ENCODE peak calls at places on chromosomes 7 and 10, in seven cellular contexts. O is HCT116, H is fibroblast of lung, E is IMR-90, K is endodermal cell, V is kidney, R is MM.1S. B is an unnamed sample. For H3K4me1 and H3K36me3, the result is how much of the 10 kb centered on the place peaks cover.

GRCh38 chr7:29177963-29178612 is 16.5 kb upstream of the CHN2 start:
- DNase-seq in O (no peak), H (peak), E (no peak), K (no peak), V (peak), R (no peak), B (no peak)

GRCh38 chr10:102342958-102343357 is 52.5 kb upstream of the NFKB2 start:
- DNase-seq in O (no peak), H (peak), E (peak), K (no peak), V (no peak), R (no peak), B (peak)

GRCh38 chr10:117240730-117241529 is at the start of gene SLC18A2:
- DNase-seq in O (no peak), H (no peak), E (no peak), K (peak), V (peak), R (no peak), B (no peak)

GRCh38 chr10:124999433-125000365 is 57.8 kb downstream of the ZRANB1 start:
- DNase-seq in O (no peak), H (peak), E (peak), K (peak), V (peak), R (no peak), B (peak)

GRCh38 chr10:102511562-102512274 is 7.9 kb downstream of the SUFU start:
- DNase-seq in O (no peak), H (no peak), E (no peak), K (no peak), V (no peak), R (peak), B (no peak)

GRCh38 chr7:32204361-32205018 is 134.3 kb upstream of the PDE1C start:
- DNase-seq in O (peak), H (peak), E (peak), K (peak), V (no peak), R (peak), B (peak)

GRCh38 chr7:137618748-137619147 is 228.0 kb downstream of the DGKI start:
- DNase-seq in O (no peak), H (no peak), E (peak), K (no peak), V (no peak), R (no peak), B (no peak)

GRCh38 chr7:108452707-108453106 is 3.5 kb downstream of the NRCAM start:
- DNase-seq in O (peak), H (peak), E (peak), K (no peak), V (no peak), R (peak), B (peak)

GRCh38 chr7:87735360-87735759 is 107.2 kb downstream of the RUNDC3B start:
- DNase-seq in O (no peak), H (peak), E (no peak), K (no peak), V (no peak), R (no peak), B (peak)

GRCh38 chr10:88964360-88964759 is 11.8 kb upstream of the ACTA2 start:
- DNase-seq in O (no peak), H (no peak), E (no peak), K (no peak), V (no peak), R (no peak), B (no peak)

GRCh38 chr7:155965010-155965409 is 152.7 kb upstream of the SHH start:
- DNase-seq in O (peak), H (peak), E (peak), K (peak), V (no peak), R (no peak), B (no peak)

GRCh38 chr7:27339478-27339877 is 96.9 kb downstream of the EVX1 start:
- DNase-seq in O (no peak), H (no peak), E (no peak), K (no peak), V (no peak), R (no peak), B (no peak)

GRCh38 chr7:80362677-80363076 is 149.2 kb downstream of the GNAT3 start:
- DNase-seq in O (no peak), H (no peak), E (peak), K (no peak), V (no peak), R (no peak), B (peak)

GRCh38 chr7:124688991-124689390 is 76.6 kb downstream of the GPR37 start:
- DNase-seq in O (no peak), H (peak), E (peak), K (no peak), V (no peak), R (no peak), B (peak)

GRCh38 chr7:24035653-24036414 is 248.2 kb upstream of the NPY start:
- DNase-seq in O (no peak), H (no peak), E (no peak), K (no peak), V (no peak), R (no peak), B (peak)

GRCh38 chr10:132510174-132510611 is 27.4 kb upstream of the INPP5A start:
- DNase-seq in O (no peak), H (no peak), E (no peak), K (peak), V (no peak), R (no peak), B (no peak)

DNA sequence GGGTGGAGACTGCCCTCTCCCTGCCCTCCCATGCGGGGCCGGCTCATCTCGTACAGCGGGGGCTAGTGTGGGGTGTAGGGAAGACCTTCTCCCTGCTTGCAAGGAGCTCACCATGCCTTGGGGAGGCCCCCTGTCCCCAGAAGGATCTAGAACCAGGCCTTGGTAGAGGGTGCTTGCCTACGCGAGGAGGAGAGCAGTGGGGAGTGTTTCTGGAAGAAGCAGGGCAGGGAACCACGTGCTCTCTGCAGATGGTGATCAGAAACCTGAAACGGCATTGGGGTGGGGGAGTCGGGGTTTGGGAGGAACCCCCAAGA is 2.7 kb downstream of the MAFK start:
- DNase-seq in O (no peak), H (no peak), E (no peak), K (no peak), V (no peak), R (no peak), B (peak)
- H3K4me1 ChIP-seq in O (half or more), H (under half), E (under half), K (under half), V (under half), R (under half), B (under half)

GRCh38 chr10:73862011-73862410 is 12.3 kb downstream of the CAMK2G start:
- DNase-seq in O (no peak), H (no peak), E (no peak), K (no peak), V (no peak), R (no peak), B (no peak)

GRCh38 chr10:73865107-73865458 is 9.3 kb downstream of the CAMK2G start:
- DNase-seq in O (no peak), H (no peak), E (no peak), K (no peak), V (no peak), R (no peak), B (no peak)

GRCh38 chr10:73865459-73866442 is 8.6 kb downstream of the CAMK2G start:
- DNase-seq in O (no peak), H (no peak), E (no peak), K (no peak), V (peak), R (peak), B (no peak)

GRCh38 chr10:73864229-73864628 is 10.1 kb downstream of the CAMK2G start:
- DNase-seq in O (no peak), H (no peak), E (no peak), K (no peak), V (no peak), R (no peak), B (no peak)

DNA sequence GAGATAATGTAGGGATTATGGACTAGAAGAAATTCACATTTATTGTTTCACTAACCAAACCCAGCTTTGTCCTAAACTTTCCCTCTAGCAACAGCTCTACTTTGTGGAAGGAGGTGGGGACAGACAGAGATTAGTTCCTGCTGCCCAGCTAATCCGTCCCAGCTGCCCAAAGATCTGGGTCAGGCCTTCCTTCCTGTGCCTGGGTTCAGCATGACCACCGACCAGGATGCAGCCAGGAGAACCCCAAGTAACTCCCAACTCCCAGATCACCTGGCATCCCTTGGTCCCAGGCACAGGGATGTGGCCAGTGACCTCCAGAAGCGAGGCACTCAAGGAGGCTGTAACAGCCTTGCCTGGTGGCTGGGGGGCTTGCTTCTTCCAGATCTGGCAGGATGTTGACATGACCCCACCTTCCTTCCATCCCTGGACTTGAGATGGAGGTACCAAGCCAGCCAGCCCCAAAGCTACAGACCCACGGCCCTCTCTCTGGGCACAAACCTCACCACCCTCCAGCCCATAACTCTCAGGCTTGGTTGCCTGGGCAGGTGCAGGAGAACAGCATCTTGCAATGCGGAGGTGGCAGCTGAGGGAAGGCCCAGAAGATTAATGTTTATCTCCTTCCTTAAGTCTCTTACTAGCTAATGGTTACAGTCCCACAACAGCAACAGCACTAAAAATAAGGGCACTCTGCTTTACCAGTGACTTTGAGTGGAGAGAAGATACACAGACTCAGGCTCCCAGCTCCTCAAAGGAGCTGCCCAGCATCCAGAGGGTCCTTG is 11.1 kb downstream of the CAMK2G start:
- DNase-seq in O (no peak), H (no peak), E (no peak), K (no peak), V (no peak), R (no peak), B (no peak)
- H3K36me3 ChIP-seq in O (under half), H (under half), E (under half), K (under half), V (under half), R (under half), B (under half)

GRCh38 chr7:927031-927671 is 27.3 kb downstream of the ADAP1 start:
- DNase-seq in O (no peak), H (no peak), E (no peak), K (no peak), V (peak), R (no peak), B (peak)

GRCh38 chr7:924541-925231 is 29.8 kb downstream of the ADAP1 start:
- DNase-seq in O (no peak), H (peak), E (peak), K (no peak), V (peak), R (peak), B (peak)

GRCh38 chr7:923108-924041 is 31.1 kb downstream of the ADAP1 start:
- DNase-seq in O (no peak), H (peak), E (peak), K (peak), V (peak), R (peak), B (peak)

GRCh38 chr7:926061-927030 is 28.1 kb downstream of the ADAP1 start:
- DNase-seq in O (no peak), H (no peak), E (no peak), K (no peak), V (peak), R (no peak), B (no peak)

GRCh38 chr7:925601-926000 is 28.9 kb downstream of the ADAP1 start:
- DNase-seq in O (no peak), H (no peak), E (no peak), K (no peak), V (peak), R (no peak), B (no peak)
- H3K9ac ChIP-seq in O (no peak), H (no peak), E (no peak), K (no peak), V (no peak), R (no peak), B (no peak)

GRCh38 chr10:77116904-77117303 is 520.7 kb downstream of the KCNMA1 start:
- DNase-seq in O (no peak), H (peak), E (no peak), K (no peak), V (no peak), R (no peak), B (no peak)

GRCh38 chr10:77109470-77109994 is 528.1 kb downstream of the KCNMA1 start:
- DNase-seq in O (no peak), H (no peak), E (no peak), K (peak), V (no peak), R (no peak), B (no peak)

GRCh38 chr10:77117501-77117900 is 520.1 kb downstream of the KCNMA1 start:
- DNase-seq in O (no peak), H (peak), E (peak), K (no peak), V (no peak), R (no peak), B (no peak)

GRCh38 chr10:77114181-77114821 is 523.3 kb downstream of the KCNMA1 start:
- DNase-seq in O (no peak), H (no peak), E (no peak), K (peak), V (no peak), R (no peak), B (no peak)

DNA sequence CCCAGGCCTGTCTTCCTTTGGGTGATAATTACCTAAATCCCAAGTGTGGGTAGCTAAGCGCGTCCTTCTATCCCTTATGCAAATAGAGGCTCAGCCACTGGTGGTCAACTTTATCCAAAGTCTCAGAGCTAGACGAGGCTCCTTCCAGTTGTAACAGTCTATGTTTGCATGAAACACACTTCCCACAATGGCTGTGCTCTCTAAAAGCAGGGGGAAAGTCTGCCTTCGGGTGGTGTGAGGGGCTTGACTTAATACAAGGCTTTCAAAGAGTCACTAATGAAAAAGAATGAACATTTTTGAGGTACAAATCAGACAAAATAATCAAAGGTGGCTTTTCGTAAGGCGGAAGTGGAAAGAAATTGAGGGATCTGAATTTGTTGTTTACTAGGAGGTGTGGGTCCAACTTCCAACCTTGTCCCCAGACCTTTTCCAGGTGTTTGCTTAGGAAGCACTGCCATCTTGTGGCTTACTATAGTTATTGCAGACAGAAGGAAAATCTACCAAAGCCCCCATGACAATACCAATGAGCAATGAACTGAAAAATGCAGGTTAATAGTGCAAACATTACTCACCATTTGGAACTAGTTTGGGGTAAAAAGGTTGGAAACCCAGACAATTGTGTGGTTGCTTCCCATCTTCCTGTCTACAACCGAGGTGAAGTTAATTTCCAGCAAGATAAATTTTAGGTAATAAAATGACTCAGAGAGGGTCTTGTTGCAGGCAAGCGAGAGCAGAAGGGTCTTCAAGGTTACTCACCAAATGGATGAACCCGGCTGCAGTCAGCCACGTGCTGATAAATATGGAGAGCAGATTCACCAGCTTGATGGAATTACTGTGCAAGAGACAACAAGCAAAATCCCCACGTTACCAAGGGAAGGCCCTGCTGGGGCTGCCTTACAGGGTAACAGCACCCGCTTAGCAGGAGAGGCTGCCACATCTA is 525.7 kb downstream of the KCNMA1 start:
- DNase-seq in O (peak), H (peak), E (peak), K (peak), V (no peak), R (peak), B (peak)
- H3K4me1 ChIP-seq in O (under half), H (under half), E (under half), K (under half), V (under half), R (under half), B (under half)

GRCh38 chr7:139648941-139649425 is 125.5 kb downstream of the CLEC2L start:
- DNase-seq in O (no peak), H (no peak), E (no peak), K (no peak), V (no peak), R (no peak), B (no peak)
- H3K36me3 ChIP-seq in O (under half), H (under half), E (under half), K (under half), V (under half), R (under half), B (under half)

GRCh38 chr10:81873231-81873931 is 1.6 kb upstream of the NRG3 start:
- DNase-seq in O (no peak), H (no peak), E (no peak), K (no peak), V (no peak), R (no peak), B (no peak)
- H3K9ac ChIP-seq in O (no peak), H (no peak), E (no peak), K (no peak), V (no peak), R (no peak), B (no peak)

DNA sequence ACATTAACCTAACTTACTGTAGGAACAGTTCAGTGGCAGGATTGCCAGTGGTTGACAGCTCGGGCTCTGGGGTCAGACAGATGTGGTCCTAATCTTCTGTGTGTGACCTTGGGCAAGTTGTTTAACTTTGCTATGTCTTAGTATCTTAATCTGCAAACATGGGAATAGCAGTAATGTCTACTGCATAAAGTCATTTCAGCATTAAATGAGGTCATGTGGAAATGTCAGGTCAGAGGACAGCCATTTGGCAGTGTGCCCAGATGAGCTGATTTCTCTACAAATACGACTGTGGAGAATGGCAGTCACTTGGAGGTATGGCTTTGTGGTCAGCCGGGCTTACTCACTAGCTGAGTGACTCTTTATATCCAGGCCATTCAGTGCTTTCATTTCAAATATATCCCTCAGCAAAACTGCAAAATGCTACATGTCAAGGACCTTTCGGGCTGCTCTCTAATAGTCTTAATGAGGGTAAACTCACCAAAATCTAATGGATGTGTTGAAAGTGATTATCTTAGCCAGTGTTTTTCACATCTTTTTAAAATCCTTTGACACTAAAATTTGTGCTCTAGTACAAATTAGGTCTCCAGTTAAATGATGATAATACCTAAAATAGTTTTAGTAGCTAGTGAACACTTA is 171.4 kb downstream of the ST7 start:
- DNase-seq in O (peak), H (peak), E (peak), K (no peak), V (peak), R (peak), B (peak)
- H3K4me1 ChIP-seq in O (under half), H (under half), E (under half), K (under half), V (under half), R (under half), B (half or more)

DNA sequence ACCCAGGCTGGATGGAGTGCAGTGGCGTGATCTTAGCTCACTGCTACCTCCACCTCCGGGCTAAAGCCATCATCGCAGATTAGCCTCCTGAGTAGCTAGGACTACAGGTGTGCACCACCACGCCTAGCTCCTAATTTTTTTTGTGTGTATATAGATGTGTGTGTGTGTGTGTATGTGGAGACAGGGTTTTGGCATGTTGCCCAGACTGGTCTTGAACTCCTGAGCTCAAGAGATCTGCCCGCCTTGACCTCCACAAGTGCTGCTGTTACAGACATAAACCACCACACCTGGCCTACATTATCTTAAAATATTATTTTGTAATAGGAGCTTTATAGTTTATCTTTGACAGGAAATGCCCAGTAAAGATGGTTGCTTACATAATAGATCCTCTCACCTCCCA is 25.0 kb downstream of the FOXP2 start:
- DNase-seq in O (no peak), H (no peak), E (no peak), K (no peak), V (peak), R (no peak), B (no peak)
- H3K36me3 ChIP-seq in O (under half), H (under half), E (under half), K (under half), V (under half), R (under half), B (under half)

GRCh38 chr7:128362670-128363069 is 1.2 kb upstream of the PRRT4 start:
- DNase-seq in O (no peak), H (peak), E (peak), K (no peak), V (no peak), R (no peak), B (peak)

GRCh38 chr7:128366290-128366689 is 4.8 kb upstream of the PRRT4 start:
- DNase-seq in O (no peak), H (no peak), E (no peak), K (no peak), V (no peak), R (no peak), B (no peak)

GRCh38 chr7:128365432-128365831 is 3.9 kb upstream of the PRRT4 start:
- DNase-seq in O (no peak), H (no peak), E (no peak), K (no peak), V (no peak), R (no peak), B (no peak)

GRCh38 chr7:128363261-128363721 is 1.8 kb upstream of the PRRT4 start:
- DNase-seq in O (no peak), H (no peak), E (no peak), K (no peak), V (no peak), R (no peak), B (no peak)

DNA sequence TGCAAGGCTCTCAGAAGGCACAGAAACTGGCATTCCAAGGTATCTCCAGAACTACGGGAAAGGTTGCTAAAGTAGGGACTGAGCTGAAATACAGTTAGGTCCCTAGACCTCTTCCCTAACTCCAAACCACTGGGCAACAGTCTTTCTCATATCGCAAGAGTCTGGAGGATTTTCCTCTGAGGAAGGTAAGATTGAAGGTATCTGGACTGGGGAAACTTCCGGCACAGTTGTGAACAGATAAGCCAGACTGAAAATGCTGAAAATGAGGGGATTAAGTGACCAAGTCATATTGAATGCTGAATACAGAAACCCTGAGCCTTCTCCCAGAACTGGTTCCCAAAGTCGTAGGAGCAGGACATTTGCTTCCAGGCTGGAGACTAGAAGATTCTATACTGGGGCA is 2.7 kb upstream of the PRRT4 start:
- DNase-seq in O (no peak), H (no peak), E (no peak), K (no peak), V (no peak), R (no peak), B (no peak)
- H3K9ac ChIP-seq in O (no peak), H (no peak), E (no peak), K (no peak), V (no peak), R (no peak), B (no peak)